ENCODE peak calls at places on chromosome 13, in nine cellular contexts. One of them, this sample, is unnamed.

GRCh38 chr13:79405501-79405830 is 589 bp downstream of the RBM26 start:
- DNase-seq in stimulated activated CD4-positive, alpha-beta T cell treated with anti-CD3 and anti-CD28 coated beads, Interleukin-1b, Interleukin-23, amount 100 ng/mL, for 4 hours: no peak
- DNase-seq in lower leg skin: no peak
- DNase-seq in SK-MEL-5: peak
- DNase-seq in renal cortical epithelial cell: no peak
- DNase-seq in colonic mucosa: peak
- DNase-seq in bronchial epithelial cell: no peak
- DNase-seq in PC-9: no peak
- DNase-seq in Calu3: no peak
- DNase-seq in this sample: no peak

GRCh38 chr13:43872181-43872580 is 7.4 kb downstream of the CCDC122 start:
- DNase-seq in PC-9: no peak
- DNase-seq in stimulated activated CD4-positive, alpha-beta T cell treated with anti-CD3 and anti-CD28 coated beads, Interleukin-1b, Interleukin-23, amount 100 ng/mL, for 4 hours: no peak
- DNase-seq in lower leg skin: no peak
- DNase-seq in SK-MEL-5: no peak
- DNase-seq in renal cortical epithelial cell: no peak
- DNase-seq in colonic mucosa: no peak
- DNase-seq in Calu3: no peak
- DNase-seq in bronchial epithelial cell: no peak
- DNase-seq in this sample: no peak

GRCh38 chr13:29587645-29588044 is 7.8 kb downstream of the SLC7A1 start:
- DNase-seq in Calu3: peak
- DNase-seq in colonic mucosa: no peak
- DNase-seq in SK-MEL-5: peak
- DNase-seq in bronchial epithelial cell: no peak
- DNase-seq in lower leg skin: no peak
- DNase-seq in PC-9: no peak
- DNase-seq in renal cortical epithelial cell: peak
- DNase-seq in stimulated activated CD4-positive, alpha-beta T cell treated with anti-CD3 and anti-CD28 coated beads, Interleukin-1b, Interleukin-23, amount 100 ng/mL, for 4 hours: no peak
- DNase-seq in this sample: peak

GRCh38 chr13:73141292-73141771 is 82.5 kb downstream of the KLF5 start:
- DNase-seq in bronchial epithelial cell: no peak
- DNase-seq in stimulated activated CD4-positive, alpha-beta T cell treated with anti-CD3 and anti-CD28 coated beads, Interleukin-1b, Interleukin-23, amount 100 ng/mL, for 4 hours: no peak
- DNase-seq in PC-9: no peak
- DNase-seq in SK-MEL-5: peak
- DNase-seq in renal cortical epithelial cell: peak
- DNase-seq in Calu3: no peak
- DNase-seq in colonic mucosa: no peak
- DNase-seq in lower leg skin: no peak
- DNase-seq in this sample: no peak

GRCh38 chr13:102687520-102687919 is 7.3 kb downstream of the METTL21C start:
- DNase-seq in Calu3: no peak
- DNase-seq in stimulated activated CD4-positive, alpha-beta T cell treated with anti-CD3 and anti-CD28 coated beads, Interleukin-1b, Interleukin-23, amount 100 ng/mL, for 4 hours: no peak
- DNase-seq in colonic mucosa: no peak
- DNase-seq in lower leg skin: no peak
- DNase-seq in SK-MEL-5: no peak
- DNase-seq in renal cortical epithelial cell: no peak
- DNase-seq in PC-9: no peak
- DNase-seq in bronchial epithelial cell: peak
- DNase-seq in this sample: no peak

GRCh38 chr13:80469841-80470378 is 129.0 kb upstream of the SPRY2 start:
- DNase-seq in renal cortical epithelial cell: peak
- DNase-seq in lower leg skin: peak
- DNase-seq in PC-9: peak
- DNase-seq in colonic mucosa: peak
- DNase-seq in Calu3: no peak
- DNase-seq in stimulated activated CD4-positive, alpha-beta T cell treated with anti-CD3 and anti-CD28 coated beads, Interleukin-1b, Interleukin-23, amount 100 ng/mL, for 4 hours: no peak
- DNase-seq in SK-MEL-5: peak
- DNase-seq in bronchial epithelial cell: peak
- DNase-seq in this sample: peak

GRCh38 chr13:28685892-28686291 is 27.0 kb downstream of the POMP start:
- DNase-seq in renal cortical epithelial cell: no peak
- DNase-seq in PC-9: no peak
- DNase-seq in stimulated activated CD4-positive, alpha-beta T cell treated with anti-CD3 and anti-CD28 coated beads, Interleukin-1b, Interleukin-23, amount 100 ng/mL, for 4 hours: no peak
- DNase-seq in colonic mucosa: no peak
- DNase-seq in SK-MEL-5: no peak
- DNase-seq in lower leg skin: no peak
- DNase-seq in Calu3: no peak
- DNase-seq in bronchial epithelial cell: no peak
- DNase-seq in this sample: no peak

GRCh38 chr13:95814494-95814893 is 137.6 kb downstream of the DNAJC3 start:
- DNase-seq in bronchial epithelial cell: no peak
- DNase-seq in SK-MEL-5: no peak
- DNase-seq in stimulated activated CD4-positive, alpha-beta T cell treated with anti-CD3 and anti-CD28 coated beads, Interleukin-1b, Interleukin-23, amount 100 ng/mL, for 4 hours: no peak
- DNase-seq in renal cortical epithelial cell: no peak
- DNase-seq in Calu3: no peak
- DNase-seq in PC-9: no peak
- DNase-seq in colonic mucosa: no peak
- DNase-seq in lower leg skin: no peak
- DNase-seq in this sample: no peak

GRCh38 chr13:51785592-51786424 is 18.2 kb downstream of the DHRS12 start:
- DNase-seq in Calu3: no peak
- DNase-seq in SK-MEL-5: no peak
- DNase-seq in lower leg skin: no peak
- DNase-seq in bronchial epithelial cell: no peak
- DNase-seq in PC-9: no peak
- DNase-seq in renal cortical epithelial cell: no peak
- DNase-seq in stimulated activated CD4-positive, alpha-beta T cell treated with anti-CD3 and anti-CD28 coated beads, Interleukin-1b, Interleukin-23, amount 100 ng/mL, for 4 hours: no peak
- DNase-seq in colonic mucosa: peak
- DNase-seq in this sample: peak

GRCh38 chr13:37369618-37370017 is 228.9 kb downstream of the POSTN start:
- DNase-seq in SK-MEL-5: no peak
- DNase-seq in colonic mucosa: no peak
- DNase-seq in PC-9: no peak
- DNase-seq in renal cortical epithelial cell: no peak
- DNase-seq in bronchial epithelial cell: peak
- DNase-seq in lower leg skin: no peak
- DNase-seq in Calu3: no peak
- DNase-seq in stimulated activated CD4-positive, alpha-beta T cell treated with anti-CD3 and anti-CD28 coated beads, Interleukin-1b, Interleukin-23, amount 100 ng/mL, for 4 hours: no peak
- DNase-seq in this sample: peak

GRCh38 chr13:109778102-109778542 is 8.3 kb downstream of the IRS2 start:
- DNase-seq in stimulated activated CD4-positive, alpha-beta T cell treated with anti-CD3 and anti-CD28 coated beads, Interleukin-1b, Interleukin-23, amount 100 ng/mL, for 4 hours: no peak
- DNase-seq in Calu3: no peak
- DNase-seq in renal cortical epithelial cell: peak
- DNase-seq in colonic mucosa: peak
- DNase-seq in SK-MEL-5: peak
- DNase-seq in bronchial epithelial cell: peak
- DNase-seq in lower leg skin: no peak
- DNase-seq in PC-9: peak
- DNase-seq in this sample: no peak

GRCh38 chr13:94389544-94390351 is 89.7 kb downstream of the DCT start:
- DNase-seq in stimulated activated CD4-positive, alpha-beta T cell treated with anti-CD3 and anti-CD28 coated beads, Interleukin-1b, Interleukin-23, amount 100 ng/mL, for 4 hours: no peak
- DNase-seq in Calu3: no peak
- DNase-seq in renal cortical epithelial cell: no peak
- DNase-seq in bronchial epithelial cell: no peak
- DNase-seq in PC-9: no peak
- DNase-seq in colonic mucosa: no peak
- DNase-seq in SK-MEL-5: peak
- DNase-seq in lower leg skin: no peak
- DNase-seq in this sample: no peak

GRCh38 chr13:77061362-77061761 is 34.4 kb upstream of the FBXL3 start:
- DNase-seq in colonic mucosa: no peak
- DNase-seq in stimulated activated CD4-positive, alpha-beta T cell treated with anti-CD3 and anti-CD28 coated beads, Interleukin-1b, Interleukin-23, amount 100 ng/mL, for 4 hours: no peak
- DNase-seq in PC-9: no peak
- DNase-seq in bronchial epithelial cell: no peak
- DNase-seq in renal cortical epithelial cell: no peak
- DNase-seq in lower leg skin: no peak
- DNase-seq in Calu3: no peak
- DNase-seq in SK-MEL-5: no peak
- DNase-seq in this sample: no peak

GRCh38 chr13:71149498-71150363 is 717.3 kb downstream of the DACH1 start:
- DNase-seq in stimulated activated CD4-positive, alpha-beta T cell treated with anti-CD3 and anti-CD28 coated beads, Interleukin-1b, Interleukin-23, amount 100 ng/mL, for 4 hours: no peak
- DNase-seq in PC-9: no peak
- DNase-seq in renal cortical epithelial cell: no peak
- DNase-seq in colonic mucosa: no peak
- DNase-seq in Calu3: peak
- DNase-seq in bronchial epithelial cell: no peak
- DNase-seq in lower leg skin: no peak
- DNase-seq in SK-MEL-5: no peak
- DNase-seq in this sample: no peak

GRCh38 chr13:111880185-111880584 is 186.8 kb upstream of the SOX1 start:
- DNase-seq in bronchial epithelial cell: no peak
- DNase-seq in Calu3: no peak
- DNase-seq in renal cortical epithelial cell: no peak
- DNase-seq in PC-9: no peak
- DNase-seq in colonic mucosa: no peak
- DNase-seq in SK-MEL-5: no peak
- DNase-seq in lower leg skin: peak
- DNase-seq in stimulated activated CD4-positive, alpha-beta T cell treated with anti-CD3 and anti-CD28 coated beads, Interleukin-1b, Interleukin-23, amount 100 ng/mL, for 4 hours: no peak
- DNase-seq in this sample: no peak

GRCh38 chr13:100666124-100666523 is 8.5 kb downstream of the TMTC4 start:
- DNase-seq in PC-9: no peak
- DNase-seq in Calu3: no peak
- DNase-seq in bronchial epithelial cell: no peak
- DNase-seq in lower leg skin: no peak
- DNase-seq in colonic mucosa: no peak
- DNase-seq in stimulated activated CD4-positive, alpha-beta T cell treated with anti-CD3 and anti-CD28 coated beads, Interleukin-1b, Interleukin-23, amount 100 ng/mL, for 4 hours: no peak
- DNase-seq in SK-MEL-5: no peak
- DNase-seq in renal cortical epithelial cell: no peak
- DNase-seq in this sample: no peak

GRCh38 chr13:113996081-113996911 is 22.4 kb upstream of the C13orf46 start:
- DNase-seq in stimulated activated CD4-positive, alpha-beta T cell treated with anti-CD3 and anti-CD28 coated beads, Interleukin-1b, Interleukin-23, amount 100 ng/mL, for 4 hours: no peak
- DNase-seq in lower leg skin: no peak
- DNase-seq in Calu3: no peak
- DNase-seq in SK-MEL-5: no peak
- DNase-seq in colonic mucosa: no peak
- DNase-seq in PC-9: no peak
- DNase-seq in bronchial epithelial cell: no peak
- DNase-seq in renal cortical epithelial cell: no peak
- DNase-seq in this sample: no peak

GRCh38 chr13:111344471-111345191 is 24.2 kb downstream of the TEX29 start:
- DNase-seq in colonic mucosa: no peak
- DNase-seq in renal cortical epithelial cell: peak
- DNase-seq in PC-9: no peak
- DNase-seq in lower leg skin: peak
- DNase-seq in Calu3: no peak
- DNase-seq in bronchial epithelial cell: peak
- DNase-seq in stimulated activated CD4-positive, alpha-beta T cell treated with anti-CD3 and anti-CD28 coated beads, Interleukin-1b, Interleukin-23, amount 100 ng/mL, for 4 hours: no peak
- DNase-seq in SK-MEL-5: peak
- DNase-seq in this sample: no peak

GRCh38 chr13:62687727-62688126 is 1272.1 kb upstream of the PCDH20 start:
- DNase-seq in bronchial epithelial cell: no peak
- DNase-seq in SK-MEL-5: no peak
- DNase-seq in Calu3: no peak
- DNase-seq in stimulated activated CD4-positive, alpha-beta T cell treated with anti-CD3 and anti-CD28 coated beads, Interleukin-1b, Interleukin-23, amount 100 ng/mL, for 4 hours: no peak
- DNase-seq in PC-9: no peak
- DNase-seq in colonic mucosa: no peak
- DNase-seq in renal cortical epithelial cell: no peak
- DNase-seq in lower leg skin: no peak
- DNase-seq in this sample: no peak

GRCh38 chr13:102817907-102818306 is 19.0 kb downstream of the BIVM start:
- DNase-seq in bronchial epithelial cell: no peak
- DNase-seq in lower leg skin: no peak
- DNase-seq in Calu3: no peak
- DNase-seq in stimulated activated CD4-positive, alpha-beta T cell treated with anti-CD3 and anti-CD28 coated beads, Interleukin-1b, Interleukin-23, amount 100 ng/mL, for 4 hours: no peak
- DNase-seq in PC-9: no peak
- DNase-seq in renal cortical epithelial cell: peak
- DNase-seq in colonic mucosa: no peak
- DNase-seq in SK-MEL-5: peak
- DNase-seq in this sample: no peak

GRCh38 chr13:50159613-50160012 is 144.4 kb downstream of the KCNRG start:
- DNase-seq in Calu3: no peak
- DNase-seq in renal cortical epithelial cell: no peak
- DNase-seq in bronchial epithelial cell: no peak
- DNase-seq in stimulated activated CD4-positive, alpha-beta T cell treated with anti-CD3 and anti-CD28 coated beads, Interleukin-1b, Interleukin-23, amount 100 ng/mL, for 4 hours: no peak
- DNase-seq in SK-MEL-5: no peak
- DNase-seq in lower leg skin: no peak
- DNase-seq in colonic mucosa: no peak
- DNase-seq in PC-9: no peak
- DNase-seq in this sample: no peak

GRCh38 chr13:100608906-100609305 is 20.3 kb upstream of the GGACT start:
- DNase-seq in PC-9: no peak
- DNase-seq in renal cortical epithelial cell: no peak
- DNase-seq in SK-MEL-5: no peak
- DNase-seq in stimulated activated CD4-positive, alpha-beta T cell treated with anti-CD3 and anti-CD28 coated beads, Interleukin-1b, Interleukin-23, amount 100 ng/mL, for 4 hours: no peak
- DNase-seq in colonic mucosa: peak
- DNase-seq in Calu3: no peak
- DNase-seq in lower leg skin: no peak
- DNase-seq in bronchial epithelial cell: no peak
- DNase-seq in this sample: no peak

GRCh38 chr13:32829676-32830091 is 186.5 kb upstream of the KL start:
- DNase-seq in colonic mucosa: no peak
- DNase-seq in SK-MEL-5: no peak
- DNase-seq in stimulated activated CD4-positive, alpha-beta T cell treated with anti-CD3 and anti-CD28 coated beads, Interleukin-1b, Interleukin-23, amount 100 ng/mL, for 4 hours: no peak
- DNase-seq in Calu3: peak
- DNase-seq in lower leg skin: no peak
- DNase-seq in renal cortical epithelial cell: peak
- DNase-seq in bronchial epithelial cell: peak
- DNase-seq in PC-9: peak
- DNase-seq in this sample: peak

GRCh38 chr13:91513790-91514189 is 115.4 kb downstream of the GPC5 start:
- DNase-seq in bronchial epithelial cell: no peak
- DNase-seq in stimulated activated CD4-positive, alpha-beta T cell treated with anti-CD3 and anti-CD28 coated beads, Interleukin-1b, Interleukin-23, amount 100 ng/mL, for 4 hours: no peak
- DNase-seq in Calu3: no peak
- DNase-seq in SK-MEL-5: no peak
- DNase-seq in PC-9: no peak
- DNase-seq in renal cortical epithelial cell: no peak
- DNase-seq in lower leg skin: no peak
- DNase-seq in colonic mucosa: no peak
- DNase-seq in this sample: no peak

GRCh38 chr13:72368031-72368430 is 359.4 kb downstream of the MZT1 start:
- DNase-seq in lower leg skin: no peak
- DNase-seq in SK-MEL-5: no peak
- DNase-seq in colonic mucosa: no peak
- DNase-seq in Calu3: no peak
- DNase-seq in stimulated activated CD4-positive, alpha-beta T cell treated with anti-CD3 and anti-CD28 coated beads, Interleukin-1b, Interleukin-23, amount 100 ng/mL, for 4 hours: no peak
- DNase-seq in PC-9: no peak
- DNase-seq in renal cortical epithelial cell: peak
- DNase-seq in bronchial epithelial cell: no peak
- DNase-seq in this sample: no peak

GRCh38 chr13:33340631-33341030 is 55.1 kb upstream of the STARD13 start:
- DNase-seq in Calu3: no peak
- DNase-seq in bronchial epithelial cell: peak
- DNase-seq in colonic mucosa: no peak
- DNase-seq in PC-9: peak
- DNase-seq in lower leg skin: no peak
- DNase-seq in SK-MEL-5: no peak
- DNase-seq in renal cortical epithelial cell: no peak
- DNase-seq in stimulated activated CD4-positive, alpha-beta T cell treated with anti-CD3 and anti-CD28 coated beads, Interleukin-1b, Interleukin-23, amount 100 ng/mL, for 4 hours: no peak
- DNase-seq in this sample: peak

GRCh38 chr13:100526299-100527030 is 62.1 kb downstream of the GGACT start:
- DNase-seq in colonic mucosa: no peak
- DNase-seq in PC-9: no peak
- DNase-seq in stimulated activated CD4-positive, alpha-beta T cell treated with anti-CD3 and anti-CD28 coated beads, Interleukin-1b, Interleukin-23, amount 100 ng/mL, for 4 hours: no peak
- DNase-seq in Calu3: no peak
- DNase-seq in renal cortical epithelial cell: no peak
- DNase-seq in SK-MEL-5: no peak
- DNase-seq in bronchial epithelial cell: no peak
- DNase-seq in lower leg skin: no peak
- DNase-seq in this sample: no peak

GRCh38 chr13:113452942-113453901 is at the start of gene ADPRHL1:
- DNase-seq in Calu3: no peak
- DNase-seq in bronchial epithelial cell: no peak
- DNase-seq in stimulated activated CD4-positive, alpha-beta T cell treated with anti-CD3 and anti-CD28 coated beads, Interleukin-1b, Interleukin-23, amount 100 ng/mL, for 4 hours: no peak
- DNase-seq in colonic mucosa: no peak
- DNase-seq in PC-9: no peak
- DNase-seq in renal cortical epithelial cell: no peak
- DNase-seq in lower leg skin: peak
- DNase-seq in SK-MEL-5: no peak
- DNase-seq in this sample: no peak

GRCh38 chr13:93235258-93236015 is 8.8 kb downstream of the GPC6 start:
- DNase-seq in stimulated activated CD4-positive, alpha-beta T cell treated with anti-CD3 and anti-CD28 coated beads, Interleukin-1b, Interleukin-23, amount 100 ng/mL, for 4 hours: no peak
- DNase-seq in bronchial epithelial cell: no peak
- DNase-seq in colonic mucosa: no peak
- DNase-seq in SK-MEL-5: no peak
- DNase-seq in Calu3: no peak
- DNase-seq in lower leg skin: no peak
- DNase-seq in PC-9: no peak
- DNase-seq in renal cortical epithelial cell: no peak
- DNase-seq in this sample: peak

GRCh38 chr13:44819245-44819644 is 170.0 kb downstream of the NUFIP1 start:
- DNase-seq in colonic mucosa: no peak
- DNase-seq in PC-9: peak
- DNase-seq in renal cortical epithelial cell: peak
- DNase-seq in Calu3: peak
- DNase-seq in SK-MEL-5: peak
- DNase-seq in bronchial epithelial cell: peak
- DNase-seq in lower leg skin: no peak
- DNase-seq in stimulated activated CD4-positive, alpha-beta T cell treated with anti-CD3 and anti-CD28 coated beads, Interleukin-1b, Interleukin-23, amount 100 ng/mL, for 4 hours: peak
- DNase-seq in this sample: no peak

GRCh38 chr13:51331354-51331861 is 8.1 kb upstream of the SERPINE3 start:
- DNase-seq in bronchial epithelial cell: no peak
- DNase-seq in SK-MEL-5: peak
- DNase-seq in stimulated activated CD4-positive, alpha-beta T cell treated with anti-CD3 and anti-CD28 coated beads, Interleukin-1b, Interleukin-23, amount 100 ng/mL, for 4 hours: no peak
- DNase-seq in PC-9: no peak
- DNase-seq in renal cortical epithelial cell: no peak
- DNase-seq in Calu3: no peak
- DNase-seq in colonic mucosa: no peak
- DNase-seq in lower leg skin: no peak
- DNase-seq in this sample: no peak